ENCODE peak calls at places on chromosome 12, in five cellular contexts. D, S, E, L and X are unnamed samples.

GRCh38 chr12:127310548-127310947 is 956.4 kb upstream of the TMEM132C start:
- DNase-seq in S (no peak), D (no peak), L (no peak), E (no peak), X (no peak)

GRCh38 chr12:79688376-79689040 is 2.3 kb downstream of the PAWR start:
- DNase-seq in S (peak; percentile 39), L (no peak), E (no peak), D (no peak), X (no peak)

GRCh38 chr12:109835827-109836226 is 2.6 kb upstream of the TRPV4 start:
- DNase-seq in S (no peak), D (no peak), E (no peak), L (no peak), X (no peak)

GRCh38 chr12:32107376-32108267 is 975 bp downstream of the BICD1 start:
- DNase-seq in D (no peak), L (peak; percentile 27), E (peak; percentile 11), S (peak; percentile 78), X (no peak)

GRCh38 chr12:63047146-63047545 is 103.9 kb downstream of the AVPR1A start:
- DNase-seq in E (no peak), S (no peak), D (no peak), L (no peak), X (no peak)

GRCh38 chr12:12315838-12316237 is 34.2 kb downstream of the MANSC1 start:
- DNase-seq in E (no peak), D (no peak), S (no peak), L (no peak), X (no peak)

GRCh38 chr12:4353785-4354208 is 25.7 kb downstream of the FGF23 start:
- DNase-seq in L (peak; percentile 22), E (no peak), D (no peak), S (no peak), X (peak; percentile 35)

GRCh38 chr12:24848941-24849477 is 99.9 kb downstream of the BCAT1 start:
- DNase-seq in L (no peak), S (no peak), D (no peak), E (no peak), X (no peak)

GRCh38 chr12:106197906-106198623 is 49.8 kb downstream of the CKAP4 start:
- DNase-seq in S (no peak), D (no peak), L (no peak), E (no peak), X (no peak)

GRCh38 chr12:98579347-98579746 is 14.1 kb upstream of the SLC25A3 start:
- DNase-seq in D (no peak), E (no peak), S (no peak), L (no peak), X (no peak)

GRCh38 chr12:63042646-63043045 is 107.7 kb upstream of the PPM1H start:
- DNase-seq in S (peak; percentile 36), D (no peak), L (no peak), E (no peak), X (no peak)

GRCh38 chr12:28440209-28440608 is 250.0 kb downstream of the CCDC91 start:
- DNase-seq in D (no peak), S (no peak), E (no peak), L (no peak), X (no peak)

GRCh38 chr12:93127582-93128331 is 198.7 kb upstream of the EEA1 start:
- DNase-seq in D (no peak), L (peak; percentile 87), S (no peak), E (peak; percentile 98), X (no peak)

GRCh38 chr12:102539651-102540553 is 59.5 kb upstream of the IGF1 start:
- DNase-seq in E (peak; percentile 31), D (no peak), S (no peak), L (peak; percentile 7), X (no peak)

GRCh38 chr12:121786441-121786825 is 7.1 kb downstream of the RHOF start:
- DNase-seq in S (peak; percentile 42), D (peak; percentile 83), L (no peak), E (peak; percentile 68), X (no peak)

GRCh38 chr12:118371354-118372282 is 1.1 kb downstream of the TAOK3 start:
- DNase-seq in E (no peak), S (peak; percentile 23), L (peak; percentile 41), D (no peak), X (no peak)

GRCh38 chr12:77104792-77105191 is 39.4 kb upstream of the E2F7 start:
- DNase-seq in D (no peak), S (peak; percentile 46), L (no peak), E (no peak), X (no peak)

GRCh38 chr12:124486346-124486963 is 81.0 kb downstream of the NCOR2 start:
- DNase-seq in L (no peak), E (no peak), S (no peak), D (no peak), X (no peak)

GRCh38 chr12:85468356-85469157 is 188.5 kb downstream of the ALX1 start:
- DNase-seq in L (peak; percentile 62), D (no peak), E (peak; percentile 25), S (peak; percentile 80), X (no peak)

GRCh38 chr12:131452444-131452860 is 258.4 kb upstream of the SFSWAP start:
- DNase-seq in L (peak; percentile 48), D (no peak), S (no peak), E (peak; percentile 15), X (no peak)

GRCh38 chr12:131456301-131457027 is 254.4 kb upstream of the SFSWAP start:
- DNase-seq in S (no peak), L (no peak), E (no peak), D (no peak), X (no peak)

GRCh38 chr12:131455581-131456110 is 255.2 kb upstream of the SFSWAP start:
- DNase-seq in D (no peak), L (no peak), S (no peak), E (no peak), X (no peak)

GRCh38 chr12:131455218-131455506 is 255.7 kb upstream of the SFSWAP start:
- DNase-seq in E (no peak), L (no peak), D (no peak), S (no peak), X (no peak)

DNA sequence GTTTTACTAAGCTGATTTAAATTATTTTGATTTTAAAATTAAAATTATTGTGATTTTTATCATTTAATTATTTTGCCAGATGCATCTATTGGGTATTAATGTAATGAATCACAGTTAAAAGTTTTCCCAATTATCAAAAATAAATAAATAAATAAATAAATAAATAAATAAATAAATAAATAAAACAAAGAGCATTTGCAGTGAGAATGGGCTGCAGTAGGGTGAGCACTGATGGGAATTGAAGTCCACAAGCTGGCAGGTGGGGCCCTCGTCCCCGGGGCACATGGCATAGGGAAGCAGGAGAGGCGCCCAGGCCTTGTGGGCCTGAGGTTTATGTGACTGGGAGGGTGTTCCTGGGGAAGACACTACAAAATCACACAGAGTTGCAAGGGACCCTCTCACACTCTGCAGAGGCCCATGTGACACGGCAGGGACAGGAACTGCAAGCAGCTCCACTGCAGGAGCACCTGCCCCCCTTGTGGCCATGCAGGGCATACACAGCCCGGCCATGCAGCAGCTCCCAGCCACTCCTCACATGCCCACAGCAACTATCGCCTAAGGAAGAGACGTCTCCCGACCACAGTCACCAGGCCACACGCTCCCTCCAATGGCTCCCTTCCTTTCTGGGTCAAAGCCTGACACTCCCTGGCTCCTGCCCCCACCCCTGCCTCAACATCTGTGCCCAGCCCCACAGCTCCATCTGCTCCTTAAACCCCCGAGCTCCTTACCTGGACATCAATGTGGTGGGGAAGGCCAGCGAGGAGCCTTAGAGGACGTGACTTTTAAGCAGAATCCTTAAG is 256.3 kb upstream of the SFSWAP start:
- DNase-seq in S (no peak), L (peak; percentile 66), D (no peak), E (peak; percentile 60), X (peak; percentile 16)
- TF ChIP-seq CTCF in S (no peak), L (peak; percentile 29), D (no peak), E (peak; percentile 80), X (peak; percentile 23)

GRCh38 chr12:120257041-120257821 is 8.3 kb downstream of the PXN start:
- DNase-seq in D (no peak), L (no peak), S (peak; percentile 98), E (no peak), X (no peak)

GRCh38 chr12:120259418-120260202 is 5.9 kb downstream of the PXN start:
- DNase-seq in L (no peak), S (no peak), D (no peak), E (no peak), X (no peak)

GRCh38 chr12:120260607-120261006 is 4.9 kb downstream of the PXN start:
- DNase-seq in D (no peak), E (no peak), L (no peak), S (no peak), X (no peak)

GRCh38 chr12:120254809-120255208 is 10.7 kb downstream of the PXN start:
- DNase-seq in L (no peak), D (no peak), S (peak; percentile 90), E (no peak), X (no peak)

GRCh38 chr12:120258323-120258896 is 7.1 kb downstream of the PXN start:
- DNase-seq in E (peak; percentile 61), D (no peak), S (no peak), L (no peak), X (no peak)
- H3K27ac ChIP-seq in E (no peak overlapping the region), D (peak overlapping the region; percentile 59), S (peak overlapping the region; percentile 96), L (no peak overlapping the region), X (no peak overlapping the region)

GRCh38 chr12:49020441-49020840 is 1.9 kb upstream of the PRKAG1 start:
- DNase-seq in E (no peak), D (no peak), L (no peak), S (no peak), X (no peak)

GRCh38 chr12:49018282-49019119 is at the start of gene PRKAG1:
- DNase-seq in L (peak; percentile 97), D (peak; percentile 94), E (peak; percentile 91), S (peak; percentile 97), X (peak; percentile 94)

GRCh38 chr12:49021292-49021915 is 2.8 kb upstream of the PRKAG1 start:
- DNase-seq in E (no peak), S (no peak), D (no peak), L (no peak), X (no peak)

GRCh38 chr12:49019120-49019430 is 499 bp upstream of the PRKAG1 start:
- DNase-seq in E (no peak), D (no peak), S (no peak), L (no peak), X (no peak)

DNA sequence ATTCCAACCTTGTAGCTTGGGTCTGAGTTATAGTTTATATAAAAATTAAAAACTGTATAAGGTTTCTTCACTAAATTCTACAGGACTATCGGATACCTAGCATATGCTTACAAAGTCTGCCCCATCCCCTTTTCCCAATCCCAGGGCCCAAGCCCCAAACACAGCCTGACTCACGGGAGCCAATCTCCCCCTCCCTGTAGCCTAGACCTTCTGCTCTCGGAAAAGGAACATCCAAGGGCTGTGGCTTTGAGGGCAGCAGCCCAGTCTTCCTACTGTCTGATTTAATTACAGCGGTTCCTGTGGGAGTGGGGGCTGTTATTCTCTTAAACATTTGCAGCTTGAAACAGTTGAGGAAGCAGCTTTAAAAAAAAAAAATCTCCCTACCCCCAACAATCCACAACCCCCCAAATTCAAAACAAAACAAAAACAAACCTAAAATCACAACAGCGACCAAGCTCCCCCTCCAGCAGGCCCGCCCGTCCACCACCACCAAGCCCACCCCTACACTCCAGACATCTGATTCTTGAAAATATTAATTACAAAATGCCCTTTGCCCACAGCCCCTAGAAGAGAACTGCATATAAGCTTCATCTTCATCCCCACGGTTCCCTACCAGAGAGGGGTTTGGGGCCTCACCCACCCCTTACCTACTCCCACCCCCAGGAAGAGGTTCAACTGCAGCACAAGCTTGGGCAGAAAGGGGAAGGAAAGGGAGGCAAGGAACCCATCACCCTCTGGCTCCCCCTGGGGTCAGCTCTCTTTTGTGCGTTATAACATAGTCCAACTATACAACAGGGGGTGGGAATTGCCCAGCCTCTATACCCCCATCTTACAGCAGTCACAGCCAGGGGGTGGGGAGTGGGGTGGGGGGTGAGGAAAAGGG is 1.1 kb upstream of the PRKAG1 start:
- DNase-seq in D (no peak), S (peak; percentile 47), L (peak; percentile 40), E (peak; percentile 39), X (no peak)
- TF ChIP-seq CTCF in D (no peak), S (peak; percentile 11), L (peak; percentile 34), E (peak; percentile 50), X (peak; percentile 28)

GRCh38 chr12:49825971-49826421 is 2.2 kb downstream of the NCKAP5L start:
- DNase-seq in S (no peak), E (no peak), L (no peak), D (no peak), X (no peak)
- H3K27ac ChIP-seq in S (no peak overlapping the region), E (no peak overlapping the region), L (no peak overlapping the region), D (peak overlapping the region; percentile 87), X (no peak overlapping the region)